ENCODE peak calls at places on chromosomes 7 and 10, in nine cellular contexts. V, Q, W, F, G, X, C, Z and L are unnamed samples.

GRCh38 chr7:101390901-101391301 is 28.2 kb downstream of the COL26A1 start:
- DNase-seq in W (no peak), C (peak), F (no peak), V (peak), Z (no peak), X (no peak), G (peak), Q (peak), L (no peak)

GRCh38 chr7:124635416-124635815 is 130.2 kb downstream of the GPR37 start:
- DNase-seq in Z (no peak), G (no peak), C (no peak), V (no peak), Q (no peak), W (no peak), F (no peak), X (no peak), L (no peak)

GRCh38 chr7:81470084-81470723 is 299.6 kb downstream of the HGF start:
- DNase-seq in Q (peak), X (no peak), C (peak), V (peak), W (peak), F (no peak), Z (peak), G (peak), L (peak)

GRCh38 chr10:28177944-28178637 is 124.8 kb downstream of the MPP7 start:
- DNase-seq in C (no peak), W (no peak), V (no peak), Q (no peak), Z (no peak), F (no peak), G (peak), X (no peak), L (no peak)

GRCh38 chr7:12770227-12770975 is 83.0 kb downstream of the ARL4A start:
- DNase-seq in X (no peak), F (no peak), G (no peak), Q (peak), Z (no peak), W (no peak), C (peak), V (no peak), L (no peak)

GRCh38 chr7:69177941-69178494 is 420.3 kb upstream of the AUTS2 start:
- DNase-seq in W (no peak), V (no peak), X (no peak), C (no peak), F (no peak), Z (no peak), Q (no peak), G (no peak), L (peak)

GRCh38 chr7:39271386-39271785 is 293.7 kb downstream of the POU6F2 start:
- DNase-seq in G (peak), C (peak), Q (no peak), Z (peak), F (no peak), W (peak), V (no peak), X (no peak), L (no peak)

GRCh38 chr10:128211953-128212727 is 85.9 kb upstream of the MKI67 start:
- DNase-seq in V (peak), W (peak), C (peak), F (peak), Z (peak), G (peak), X (peak), Q (peak), L (peak)

GRCh38 chr10:112959207-112959838 is 9.3 kb downstream of the TCF7L2 start:
- DNase-seq in F (no peak), Q (no peak), W (no peak), G (peak), Z (no peak), C (peak), V (no peak), X (no peak), L (no peak)

GRCh38 chr10:14010083-14010551 is 320.6 kb downstream of the FRMD4A start:
- DNase-seq in Q (no peak), V (no peak), W (no peak), X (no peak), G (peak), F (no peak), C (peak), Z (peak), L (no peak)

GRCh38 chr10:86348321-86349210 is 18.0 kb downstream of the GRID1 start:
- DNase-seq in W (peak), Q (no peak), V (peak), F (no peak), Z (no peak), C (no peak), G (no peak), X (no peak), L (no peak)

GRCh38 chr10:61987951-61988379 is 86.5 kb downstream of the ARID5B start:
- DNase-seq in Q (no peak), X (no peak), Z (no peak), W (no peak), C (peak), G (no peak), F (no peak), V (no peak), L (no peak)

GRCh38 chr7:118720632-118721031 is 496.1 kb downstream of the ANKRD7 start:
- DNase-seq in Z (no peak), V (no peak), Q (no peak), W (no peak), F (no peak), C (no peak), G (no peak), X (no peak), L (no peak)

GRCh38 chr7:13851756-13852155 is 137.7 kb downstream of the ETV1 start:
- DNase-seq in W (no peak), G (peak), F (no peak), C (no peak), V (peak), X (no peak), Z (no peak), Q (no peak), L (no peak)

GRCh38 chr7:147510913-147511312 is 1079.7 kb upstream of the C7orf33 start:
- DNase-seq in X (no peak), Q (no peak), Z (peak), W (no peak), F (no peak), G (peak), V (no peak), C (no peak), L (no peak)

GRCh38 chr10:8069108-8069507 is 14.6 kb downstream of the GATA3 start:
- DNase-seq in C (no peak), X (no peak), Q (no peak), W (no peak), V (no peak), G (no peak), Z (no peak), F (no peak), L (no peak)

GRCh38 chr7:69837387-69838068 is 239.3 kb downstream of the AUTS2 start:
- DNase-seq in X (no peak), W (no peak), Z (no peak), Q (no peak), C (no peak), V (peak), G (peak), F (no peak), L (no peak)

GRCh38 chr10:22042557-22043326 is 39.2 kb upstream of the DNAJC1 start:
- DNase-seq in Z (no peak), Q (no peak), X (no peak), W (no peak), V (peak), F (no peak), G (peak), C (no peak), L (no peak)

GRCh38 chr7:158432369-158433270 is 155.0 kb downstream of the PTPRN2 start:
- DNase-seq in F (no peak), V (no peak), C (no peak), Q (no peak), G (peak), X (no peak), Z (no peak), W (no peak), L (no peak)